ENCODE peak calls at places on chromosomes 4 and X, in four cellular contexts. One of them, this sample, is unnamed.
A peak's percentile ranks its signal among the peaks of the same experiment; 100 is the strongest.

GRCh38 chrX:153371256-153371655 is 29.9 kb downstream of the PNMA6E start:
- DNase-seq in substantia nigra: no peak
- DNase-seq in heart right ventricle: no peak
- DNase-seq in CD8-positive, alpha-beta memory T cell: no peak
- DNase-seq in this sample: no peak

GRCh38 chrX:150408561-150408960 is 45.4 kb downstream of the MAMLD1 start:
- DNase-seq in substantia nigra: no peak
- DNase-seq in heart right ventricle: no peak
- DNase-seq in CD8-positive, alpha-beta memory T cell: no peak
- DNase-seq in this sample: no peak

GRCh38 chr4:142874684-142875083 is 28.6 kb upstream of the INPP4B start:
- DNase-seq in substantia nigra: no peak
- DNase-seq in heart right ventricle: no peak
- DNase-seq in CD8-positive, alpha-beta memory T cell: no peak
- DNase-seq in this sample: no peak

GRCh38 chr4:56641494-56642051 is 39.5 kb downstream of the HOPX start:
- DNase-seq in substantia nigra: no peak
- DNase-seq in heart right ventricle: no peak
- DNase-seq in CD8-positive, alpha-beta memory T cell: no peak
- DNase-seq in this sample: peak; percentile 72

GRCh38 chr4:159829184-159829583 is 726.3 kb downstream of the RAPGEF2 start:
- DNase-seq in substantia nigra: no peak
- DNase-seq in heart right ventricle: no peak
- DNase-seq in CD8-positive, alpha-beta memory T cell: no peak
- DNase-seq in this sample: no peak

GRCh38 chr4:81751531-81752291 is 280.0 kb upstream of the RASGEF1B start:
- DNase-seq in substantia nigra: no peak
- DNase-seq in heart right ventricle: no peak
- DNase-seq in CD8-positive, alpha-beta memory T cell: no peak
- DNase-seq in this sample: no peak

GRCh38 chr4:157072002-157072401 is 3.9 kb upstream of the GLRB start:
- DNase-seq in substantia nigra: no peak
- DNase-seq in heart right ventricle: no peak
- DNase-seq in CD8-positive, alpha-beta memory T cell: no peak
- DNase-seq in this sample: no peak

GRCh38 chrX:5306654-5307121 is 922.0 kb downstream of the NLGN4X start:
- DNase-seq in substantia nigra: no peak
- DNase-seq in heart right ventricle: no peak
- DNase-seq in CD8-positive, alpha-beta memory T cell: no peak
- DNase-seq in this sample: no peak

GRCh38 chrX:1086444-1087409 is 125.7 kb downstream of the CRLF2 start:
- DNase-seq in substantia nigra: no peak
- DNase-seq in heart right ventricle: no peak
- DNase-seq in CD8-positive, alpha-beta memory T cell: no peak
- DNase-seq in this sample: no peak

GRCh38 chrX:153557618-153558017 is 40.2 kb downstream of the ATP2B3 start:
- DNase-seq in substantia nigra: no peak
- DNase-seq in heart right ventricle: no peak
- DNase-seq in CD8-positive, alpha-beta memory T cell: no peak
- DNase-seq in this sample: no peak

GRCh38 chrX:3638280-3638873 is 75.1 kb downstream of the PRKX start:
- DNase-seq in substantia nigra: peak; percentile 0
- DNase-seq in heart right ventricle: no peak
- DNase-seq in CD8-positive, alpha-beta memory T cell: peak; percentile 1
- DNase-seq in this sample: peak; percentile 16

GRCh38 chr4:3407930-3408792 is 33.6 kb upstream of the HGFAC start:
- DNase-seq in substantia nigra: no peak
- DNase-seq in heart right ventricle: peak; percentile 13
- DNase-seq in CD8-positive, alpha-beta memory T cell: no peak
- DNase-seq in this sample: no peak

GRCh38 chr4:123767801-123768200 is 371.2 kb downstream of the SPRY1 start:
- DNase-seq in substantia nigra: no peak
- DNase-seq in heart right ventricle: no peak
- DNase-seq in CD8-positive, alpha-beta memory T cell: no peak
- DNase-seq in this sample: no peak

GRCh38 chr4:119209077-119209476 is 3.4 kb upstream of the USP53 start:
- DNase-seq in substantia nigra: no peak
- DNase-seq in heart right ventricle: no peak
- DNase-seq in CD8-positive, alpha-beta memory T cell: no peak
- DNase-seq in this sample: peak; percentile 86

GRCh38 chrX:111861605-111862004 is 14.4 kb upstream of the TRPC5OS start:
- DNase-seq in substantia nigra: no peak
- DNase-seq in heart right ventricle: no peak
- DNase-seq in CD8-positive, alpha-beta memory T cell: no peak
- DNase-seq in this sample: no peak

GRCh38 chrX:20418379-20418778 is 151.7 kb upstream of the RPS6KA3 start:
- DNase-seq in substantia nigra: peak; percentile 2
- DNase-seq in heart right ventricle: no peak
- DNase-seq in CD8-positive, alpha-beta memory T cell: no peak
- DNase-seq in this sample: no peak

GRCh38 chr4:40511017-40511614 is 118.5 kb downstream of the RBM47 start:
- DNase-seq in substantia nigra: no peak
- DNase-seq in heart right ventricle: no peak
- DNase-seq in CD8-positive, alpha-beta memory T cell: no peak
- DNase-seq in this sample: no peak
- H3K27ac ChIP-seq in substantia nigra: no peak overlapping the region
- H3K27ac ChIP-seq in heart right ventricle: no peak overlapping the region
- H3K27ac ChIP-seq in CD8-positive, alpha-beta memory T cell: no peak overlapping the region
- H3K27ac ChIP-seq in this sample: no peak overlapping the region

GRCh38 chr4:1616574-1616964 is 67.5 kb downstream of the FAM53A start:
- DNase-seq in substantia nigra: no peak
- DNase-seq in heart right ventricle: no peak
- DNase-seq in CD8-positive, alpha-beta memory T cell: no peak
- DNase-seq in this sample: no peak

GRCh38 chr4:1614049-1614448 is 70.1 kb downstream of the FAM53A start:
- DNase-seq in substantia nigra: no peak
- DNase-seq in heart right ventricle: no peak
- DNase-seq in CD8-positive, alpha-beta memory T cell: no peak
- DNase-seq in this sample: no peak

GRCh38 chr4:1615786-1616573 is 68.1 kb downstream of the FAM53A start:
- DNase-seq in substantia nigra: no peak
- DNase-seq in heart right ventricle: no peak
- DNase-seq in CD8-positive, alpha-beta memory T cell: no peak
- DNase-seq in this sample: no peak

GRCh38 chr4:1614502-1614853 is 69.6 kb downstream of the FAM53A start:
- DNase-seq in substantia nigra: no peak
- DNase-seq in heart right ventricle: no peak
- DNase-seq in CD8-positive, alpha-beta memory T cell: no peak
- DNase-seq in this sample: no peak

GRCh38 chr4:1614854-1615595 is 69.1 kb downstream of the FAM53A start:
- DNase-seq in substantia nigra: no peak
- DNase-seq in heart right ventricle: no peak
- DNase-seq in CD8-positive, alpha-beta memory T cell: no peak
- DNase-seq in this sample: no peak
- H3K27ac ChIP-seq in substantia nigra: no peak overlapping the region
- H3K27ac ChIP-seq in heart right ventricle: no peak overlapping the region
- H3K27ac ChIP-seq in CD8-positive, alpha-beta memory T cell: no peak overlapping the region
- H3K27ac ChIP-seq in this sample: no peak overlapping the region

DNA sequence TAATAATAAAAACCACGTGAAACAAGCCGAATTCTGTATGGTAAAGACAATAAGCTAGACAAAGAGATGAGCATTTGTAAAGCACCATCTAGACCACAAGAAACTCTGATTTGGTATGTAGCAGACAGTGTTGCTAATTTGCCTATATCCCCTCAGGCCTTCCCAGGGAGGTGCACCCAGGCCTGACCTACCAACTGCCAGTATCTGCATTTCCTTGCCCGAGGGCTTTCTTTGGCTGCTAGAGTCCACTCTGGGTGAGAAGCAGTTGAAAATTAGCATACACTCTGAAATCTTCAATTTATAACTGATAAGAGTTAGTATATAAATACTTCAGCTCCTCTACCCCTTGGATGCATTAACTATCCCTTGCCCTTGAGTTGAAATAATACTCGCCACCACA is 37.4 kb upstream of the IL1RAPL1 start:
- DNase-seq in substantia nigra: no peak
- DNase-seq in heart right ventricle: no peak
- DNase-seq in CD8-positive, alpha-beta memory T cell: no peak
- DNase-seq in this sample: no peak
- H3K27ac ChIP-seq in substantia nigra: no peak overlapping the region
- H3K27ac ChIP-seq in heart right ventricle: no peak overlapping the region
- H3K27ac ChIP-seq in CD8-positive, alpha-beta memory T cell: no peak overlapping the region
- H3K27ac ChIP-seq in this sample: no peak overlapping the region

GRCh38 chr4:41217373-41217772 is 3.0 kb upstream of the APBB2 start:
- DNase-seq in substantia nigra: no peak
- DNase-seq in heart right ventricle: no peak
- DNase-seq in CD8-positive, alpha-beta memory T cell: no peak
- DNase-seq in this sample: no peak

GRCh38 chr4:41215155-41215554 is 813 bp upstream of the APBB2 start:
- DNase-seq in substantia nigra: no peak
- DNase-seq in heart right ventricle: no peak
- DNase-seq in CD8-positive, alpha-beta memory T cell: no peak
- DNase-seq in this sample: no peak

GRCh38 chr4:41215969-41216293 is 1.6 kb upstream of the APBB2 start:
- DNase-seq in substantia nigra: no peak
- DNase-seq in heart right ventricle: no peak
- DNase-seq in CD8-positive, alpha-beta memory T cell: no peak
- DNase-seq in this sample: peak; percentile 13

GRCh38 chr4:41217020-41217333 is 2.6 kb upstream of the APBB2 start:
- DNase-seq in substantia nigra: no peak
- DNase-seq in heart right ventricle: no peak
- DNase-seq in CD8-positive, alpha-beta memory T cell: no peak
- DNase-seq in this sample: no peak

DNA sequence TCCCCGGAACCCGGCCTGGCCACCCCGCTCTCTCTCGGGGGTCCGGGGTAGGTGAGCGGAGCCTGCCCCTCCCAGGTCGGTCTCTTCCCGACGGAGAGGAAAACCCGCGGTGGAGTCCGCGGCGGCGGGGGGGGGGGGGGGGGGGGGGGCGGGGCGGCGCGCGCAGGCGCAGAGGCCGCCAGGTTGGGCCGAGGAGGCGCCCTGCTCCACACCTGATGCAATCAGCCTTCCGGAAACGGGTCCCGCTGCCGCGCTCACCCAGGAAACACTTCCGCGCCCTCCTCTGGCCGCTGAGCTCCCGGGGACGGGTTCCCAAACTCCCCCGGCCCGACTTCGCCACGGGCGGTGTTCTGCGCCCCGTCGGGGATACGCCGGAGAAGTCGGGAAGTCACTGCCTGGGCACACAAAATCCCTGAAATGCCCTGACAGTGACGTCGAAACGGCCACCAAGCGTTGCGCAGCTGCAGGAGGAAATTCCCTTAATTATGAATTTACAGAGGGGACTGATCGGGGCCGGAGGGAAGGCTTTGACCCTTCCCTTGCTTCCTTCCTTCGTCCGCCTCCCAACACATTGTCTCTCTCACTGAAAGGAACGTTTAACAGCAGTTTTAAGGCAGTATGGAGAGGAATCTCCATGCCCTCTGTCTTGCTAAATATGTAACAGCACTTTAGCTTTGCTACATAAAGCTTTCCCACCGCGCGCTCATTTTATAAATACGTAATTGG is 2.1 kb upstream of the APBB2 start:
- DNase-seq in substantia nigra: peak; percentile 21
- DNase-seq in heart right ventricle: peak; percentile 70
- DNase-seq in CD8-positive, alpha-beta memory T cell: no peak
- DNase-seq in this sample: peak; percentile 71
- H3K27ac ChIP-seq in substantia nigra: peak overlapping the region; percentile 68
- H3K27ac ChIP-seq in heart right ventricle: peak overlapping the region; percentile 94
- H3K27ac ChIP-seq in CD8-positive, alpha-beta memory T cell: no peak overlapping the region
- H3K27ac ChIP-seq in this sample: peak overlapping the region; percentile 82

GRCh38 chr4:125519376-125520171 is 204.8 kb downstream of the FAT4 start:
- DNase-seq in substantia nigra: no peak
- DNase-seq in heart right ventricle: no peak
- DNase-seq in CD8-positive, alpha-beta memory T cell: no peak
- DNase-seq in this sample: no peak
- H3K27ac ChIP-seq in substantia nigra: no peak overlapping the region
- H3K27ac ChIP-seq in heart right ventricle: no peak overlapping the region
- H3K27ac ChIP-seq in CD8-positive, alpha-beta memory T cell: no peak overlapping the region
- H3K27ac ChIP-seq in this sample: no peak overlapping the region

GRCh38 chr4:128512767-128513322 is 225.2 kb upstream of the PGRMC2 start:
- DNase-seq in substantia nigra: no peak
- DNase-seq in heart right ventricle: no peak
- DNase-seq in CD8-positive, alpha-beta memory T cell: no peak
- DNase-seq in this sample: no peak

GRCh38 chr4:128510850-128511249 is 223.2 kb upstream of the PGRMC2 start:
- DNase-seq in substantia nigra: no peak
- DNase-seq in heart right ventricle: no peak
- DNase-seq in CD8-positive, alpha-beta memory T cell: no peak
- DNase-seq in this sample: no peak

GRCh38 chr4:128516568-128516967 is 229.0 kb upstream of the PGRMC2 start:
- DNase-seq in substantia nigra: no peak
- DNase-seq in heart right ventricle: no peak
- DNase-seq in CD8-positive, alpha-beta memory T cell: no peak
- DNase-seq in this sample: peak; percentile 77

GRCh38 chr4:128512161-128512560 is 224.5 kb upstream of the PGRMC2 start:
- DNase-seq in substantia nigra: no peak
- DNase-seq in heart right ventricle: no peak
- DNase-seq in CD8-positive, alpha-beta memory T cell: no peak
- DNase-seq in this sample: no peak

GRCh38 chr4:128513664-128514484 is 226.3 kb upstream of the PGRMC2 start:
- DNase-seq in substantia nigra: no peak
- DNase-seq in heart right ventricle: no peak
- DNase-seq in CD8-positive, alpha-beta memory T cell: no peak
- DNase-seq in this sample: no peak
- H3K27ac ChIP-seq in substantia nigra: no peak overlapping the region
- H3K27ac ChIP-seq in heart right ventricle: no peak overlapping the region
- H3K27ac ChIP-seq in CD8-positive, alpha-beta memory T cell: peak overlapping the region; percentile 28
- H3K27ac ChIP-seq in this sample: no peak overlapping the region